ENCODE peak calls at places on chromosome 17, in nine cellular contexts. One of them, this sample, is unnamed.
A peak's percentile ranks its signal among the peaks of the same experiment; 100 is the strongest.

GRCh38 chr17:38430316-38430715 is 2.1 kb downstream of the ARHGAP23 start:
- DNase-seq in GM12865: no peak
- DNase-seq in heart right ventricle: no peak
- DNase-seq in HFF-Myc: no peak
- DNase-seq in K562: no peak
- DNase-seq in GM12878: no peak
- DNase-seq in Caco-2: no peak
- DNase-seq in pancreas: no peak
- DNase-seq in mammary epithelial cell: no peak
- DNase-seq in this sample: no peak

GRCh38 chr17:36602924-36603384 is 1.6 kb downstream of the MRM1 start:
- DNase-seq in GM12865: peak; percentile 85
- DNase-seq in heart right ventricle: no peak
- DNase-seq in HFF-Myc: peak; percentile 57
- DNase-seq in K562: peak; percentile 71
- DNase-seq in GM12878: peak; percentile 54
- DNase-seq in Caco-2: peak; percentile 77
- DNase-seq in pancreas: peak; percentile 53
- DNase-seq in mammary epithelial cell: peak; percentile 44
- DNase-seq in this sample: peak; percentile 49

GRCh38 chr17:47698749-47699535 is 5.0 kb downstream of the TBKBP1 start:
- DNase-seq in GM12865: peak; percentile 68
- DNase-seq in heart right ventricle: peak; percentile 71
- DNase-seq in HFF-Myc: no peak
- DNase-seq in K562: peak; percentile 87
- DNase-seq in GM12878: no peak
- DNase-seq in Caco-2: peak; percentile 85
- DNase-seq in pancreas: peak; percentile 64
- DNase-seq in mammary epithelial cell: peak; percentile 33
- DNase-seq in this sample: no peak

GRCh38 chr17:5110816-5111215 is 862 bp downstream of the ZNF232 start:
- DNase-seq in GM12865: peak; percentile 28
- DNase-seq in heart right ventricle: no peak
- DNase-seq in HFF-Myc: no peak
- DNase-seq in K562: no peak
- DNase-seq in GM12878: no peak
- DNase-seq in Caco-2: no peak
- DNase-seq in pancreas: no peak
- DNase-seq in mammary epithelial cell: no peak
- DNase-seq in this sample: no peak

GRCh38 chr17:78343099-78343432 is 16.8 kb downstream of the SOCS3 start:
- DNase-seq in GM12865: no peak
- DNase-seq in heart right ventricle: peak; percentile 72
- DNase-seq in HFF-Myc: no peak
- DNase-seq in K562: no peak
- DNase-seq in GM12878: no peak
- DNase-seq in Caco-2: no peak
- DNase-seq in pancreas: peak; percentile 31
- DNase-seq in mammary epithelial cell: peak; percentile 74
- DNase-seq in this sample: no peak

GRCh38 chr17:32525116-32525515 is 38.3 kb downstream of the CDK5R1 start:
- DNase-seq in GM12865: no peak
- DNase-seq in heart right ventricle: no peak
- DNase-seq in HFF-Myc: peak; percentile 68
- DNase-seq in K562: no peak
- DNase-seq in GM12878: no peak
- DNase-seq in Caco-2: no peak
- DNase-seq in pancreas: no peak
- DNase-seq in mammary epithelial cell: no peak
- DNase-seq in this sample: no peak

GRCh38 chr17:1168537-1169234 is 11.1 kb downstream of the ABR start:
- DNase-seq in GM12865: no peak
- DNase-seq in heart right ventricle: no peak
- DNase-seq in HFF-Myc: no peak
- DNase-seq in K562: no peak
- DNase-seq in GM12878: no peak
- DNase-seq in Caco-2: no peak
- DNase-seq in pancreas: no peak
- DNase-seq in mammary epithelial cell: no peak
- DNase-seq in this sample: no peak

GRCh38 chr17:18327093-18327492 is 12.0 kb downstream of the SMCR8 start:
- DNase-seq in GM12865: no peak
- DNase-seq in heart right ventricle: no peak
- DNase-seq in HFF-Myc: no peak
- DNase-seq in K562: no peak
- DNase-seq in GM12878: no peak
- DNase-seq in Caco-2: no peak
- DNase-seq in pancreas: no peak
- DNase-seq in mammary epithelial cell: no peak
- DNase-seq in this sample: no peak

GRCh38 chr17:8153550-8153956 is 1.3 kb upstream of the PER1 start:
- DNase-seq in GM12865: no peak
- DNase-seq in heart right ventricle: peak; percentile 59
- DNase-seq in HFF-Myc: peak; percentile 72
- DNase-seq in K562: no peak
- DNase-seq in GM12878: no peak
- DNase-seq in Caco-2: peak; percentile 67
- DNase-seq in pancreas: peak; percentile 90
- DNase-seq in mammary epithelial cell: peak; percentile 94
- DNase-seq in this sample: no peak

GRCh38 chr17:8133398-8133797 is 9.5 kb upstream of the HES7 start:
- DNase-seq in GM12865: no peak
- DNase-seq in heart right ventricle: no peak
- DNase-seq in HFF-Myc: no peak
- DNase-seq in K562: no peak
- DNase-seq in GM12878: no peak
- DNase-seq in Caco-2: no peak
- DNase-seq in pancreas: no peak
- DNase-seq in mammary epithelial cell: no peak
- DNase-seq in this sample: no peak

GRCh38 chr17:67671492-67671891 is 46.2 kb upstream of the NOL11 start:
- DNase-seq in GM12865: no peak
- DNase-seq in heart right ventricle: no peak
- DNase-seq in HFF-Myc: no peak
- DNase-seq in K562: no peak
- DNase-seq in GM12878: no peak
- DNase-seq in Caco-2: no peak
- DNase-seq in pancreas: no peak
- DNase-seq in mammary epithelial cell: no peak
- DNase-seq in this sample: no peak

GRCh38 chr17:35073183-35073790 is 9.8 kb upstream of the RFFL start:
- DNase-seq in GM12865: peak; percentile 36
- DNase-seq in heart right ventricle: no peak
- DNase-seq in HFF-Myc: no peak
- DNase-seq in K562: no peak
- DNase-seq in GM12878: no peak
- DNase-seq in Caco-2: no peak
- DNase-seq in pancreas: no peak
- DNase-seq in mammary epithelial cell: peak; percentile 67
- DNase-seq in this sample: no peak

GRCh38 chr17:44308320-44308818 is at the start of gene RUNDC3A:
- DNase-seq in GM12865: peak; percentile 76
- DNase-seq in heart right ventricle: peak; percentile 89
- DNase-seq in HFF-Myc: no peak
- DNase-seq in K562: peak; percentile 100
- DNase-seq in GM12878: no peak
- DNase-seq in Caco-2: peak; percentile 91
- DNase-seq in pancreas: peak; percentile 90
- DNase-seq in mammary epithelial cell: peak; percentile 66
- DNase-seq in this sample: no peak

GRCh38 chr17:6748617-6749016 is 7.2 kb upstream of the XAF1 start:
- DNase-seq in GM12865: no peak
- DNase-seq in heart right ventricle: no peak
- DNase-seq in HFF-Myc: no peak
- DNase-seq in K562: no peak
- DNase-seq in GM12878: no peak
- DNase-seq in Caco-2: no peak
- DNase-seq in pancreas: no peak
- DNase-seq in mammary epithelial cell: no peak
- DNase-seq in this sample: no peak

GRCh38 chr17:6753006-6753445 is 2.8 kb upstream of the XAF1 start:
- DNase-seq in GM12865: peak; percentile 52
- DNase-seq in heart right ventricle: peak; percentile 65
- DNase-seq in HFF-Myc: peak; percentile 46
- DNase-seq in K562: no peak
- DNase-seq in GM12878: no peak
- DNase-seq in Caco-2: no peak
- DNase-seq in pancreas: no peak
- DNase-seq in mammary epithelial cell: peak; percentile 66
- DNase-seq in this sample: no peak

GRCh38 chr17:6753565-6753964 is 2.3 kb upstream of the XAF1 start:
- DNase-seq in GM12865: no peak
- DNase-seq in heart right ventricle: no peak
- DNase-seq in HFF-Myc: no peak
- DNase-seq in K562: no peak
- DNase-seq in GM12878: no peak
- DNase-seq in Caco-2: no peak
- DNase-seq in pancreas: no peak
- DNase-seq in mammary epithelial cell: no peak
- DNase-seq in this sample: no peak

GRCh38 chr17:6752068-6752909 is 3.6 kb upstream of the XAF1 start:
- DNase-seq in GM12865: no peak
- DNase-seq in heart right ventricle: peak; percentile 32
- DNase-seq in HFF-Myc: peak; percentile 85
- DNase-seq in K562: no peak
- DNase-seq in GM12878: no peak
- DNase-seq in Caco-2: no peak
- DNase-seq in pancreas: no peak
- DNase-seq in mammary epithelial cell: peak; percentile 96
- DNase-seq in this sample: no peak

DNA sequence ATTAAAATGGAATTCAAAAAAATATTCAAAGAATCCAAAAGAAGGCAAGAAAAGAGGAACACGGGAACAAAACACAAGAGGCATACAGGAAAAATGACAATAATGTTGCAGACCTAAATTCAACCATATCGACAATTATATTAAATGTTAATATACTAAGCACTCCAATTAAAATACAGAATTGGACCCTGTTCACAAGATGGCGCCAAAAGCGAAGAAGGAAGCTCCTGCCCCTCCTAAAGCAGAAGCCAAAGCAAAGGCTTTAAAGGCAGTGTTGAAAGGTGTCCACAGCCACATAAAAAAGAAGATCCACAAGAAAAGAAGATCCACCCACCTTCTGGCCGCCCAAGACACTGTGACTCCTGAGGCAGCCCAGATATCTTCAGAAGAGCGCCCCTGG is 6.3 kb upstream of the XAF1 start:
- DNase-seq in GM12865: no peak
- DNase-seq in heart right ventricle: no peak
- DNase-seq in HFF-Myc: no peak
- DNase-seq in K562: no peak
- DNase-seq in GM12878: no peak
- DNase-seq in Caco-2: no peak
- DNase-seq in pancreas: no peak
- DNase-seq in mammary epithelial cell: no peak
- DNase-seq in this sample: no peak
- TF ChIP-seq CTCF in GM12865: no peak
- TF ChIP-seq CTCF in heart right ventricle: no peak
- TF ChIP-seq CTCF in HFF-Myc: peak; percentile 3
- TF ChIP-seq CTCF in K562: no peak
- TF ChIP-seq CTCF in GM12878: peak; percentile 1
- TF ChIP-seq CTCF in Caco-2: no peak
- TF ChIP-seq CTCF in pancreas: no peak
- TF ChIP-seq CTCF in mammary epithelial cell: peak; percentile 21
- TF ChIP-seq CTCF in this sample: no peak

GRCh38 chr17:64779344-64780095 is 117.4 kb upstream of the SMURF2 start:
- DNase-seq in GM12865: no peak
- DNase-seq in heart right ventricle: no peak
- DNase-seq in HFF-Myc: no peak
- DNase-seq in K562: no peak
- DNase-seq in GM12878: no peak
- DNase-seq in Caco-2: no peak
- DNase-seq in pancreas: peak; percentile 24
- DNase-seq in mammary epithelial cell: no peak
- DNase-seq in this sample: no peak
- H3K4me3 ChIP-seq in GM12865: no peak overlapping the region
- H3K4me3 ChIP-seq in heart right ventricle: peak overlapping the region; percentile 66
- H3K4me3 ChIP-seq in HFF-Myc: no peak overlapping the region
- H3K4me3 ChIP-seq in K562: no peak overlapping the region
- H3K4me3 ChIP-seq in GM12878: peak overlapping the region; percentile 60
- H3K4me3 ChIP-seq in Caco-2: peak overlapping the region; percentile 50
- H3K4me3 ChIP-seq in pancreas: peak overlapping the region; percentile 53
- H3K4me3 ChIP-seq in mammary epithelial cell: peak overlapping the region; percentile 53
- H3K4me3 ChIP-seq in this sample: no peak overlapping the region

GRCh38 chr17:29618272-29619065 is 4.2 kb downstream of the CORO6 start:
- DNase-seq in GM12865: no peak
- DNase-seq in heart right ventricle: no peak
- DNase-seq in HFF-Myc: no peak
- DNase-seq in K562: no peak
- DNase-seq in GM12878: no peak
- DNase-seq in Caco-2: no peak
- DNase-seq in pancreas: no peak
- DNase-seq in mammary epithelial cell: no peak
- DNase-seq in this sample: no peak

GRCh38 chr17:29615492-29616299 is 7.0 kb downstream of the CORO6 start:
- DNase-seq in GM12865: peak; percentile 84
- DNase-seq in heart right ventricle: peak; percentile 86
- DNase-seq in HFF-Myc: no peak
- DNase-seq in K562: peak; percentile 97
- DNase-seq in GM12878: no peak
- DNase-seq in Caco-2: peak; percentile 79
- DNase-seq in pancreas: peak; percentile 85
- DNase-seq in mammary epithelial cell: peak; percentile 61
- DNase-seq in this sample: peak; percentile 36

GRCh38 chr17:29616300-29617048 is 6.2 kb downstream of the CORO6 start:
- DNase-seq in GM12865: no peak
- DNase-seq in heart right ventricle: no peak
- DNase-seq in HFF-Myc: no peak
- DNase-seq in K562: no peak
- DNase-seq in GM12878: no peak
- DNase-seq in Caco-2: no peak
- DNase-seq in pancreas: no peak
- DNase-seq in mammary epithelial cell: no peak
- DNase-seq in this sample: no peak

GRCh38 chr17:29617481-29618271 is 5.0 kb downstream of the CORO6 start:
- DNase-seq in GM12865: peak; percentile 90
- DNase-seq in heart right ventricle: peak; percentile 82
- DNase-seq in HFF-Myc: no peak
- DNase-seq in K562: peak; percentile 82
- DNase-seq in GM12878: peak; percentile 36
- DNase-seq in Caco-2: peak; percentile 81
- DNase-seq in pancreas: peak; percentile 78
- DNase-seq in mammary epithelial cell: peak; percentile 76
- DNase-seq in this sample: peak; percentile 53

GRCh38 chr17:29617125-29617480 is 5.6 kb downstream of the CORO6 start:
- DNase-seq in GM12865: peak; percentile 93
- DNase-seq in heart right ventricle: peak; percentile 75
- DNase-seq in HFF-Myc: no peak
- DNase-seq in K562: peak; percentile 60
- DNase-seq in GM12878: no peak
- DNase-seq in Caco-2: peak; percentile 85
- DNase-seq in pancreas: peak; percentile 71
- DNase-seq in mammary epithelial cell: no peak
- DNase-seq in this sample: peak; percentile 71
- TF ChIP-seq CTCF in GM12865: peak; percentile 89
- TF ChIP-seq CTCF in heart right ventricle: peak; percentile 26
- TF ChIP-seq CTCF in HFF-Myc: peak; percentile 74
- TF ChIP-seq CTCF in K562: peak; percentile 72
- TF ChIP-seq CTCF in GM12878: peak; percentile 76
- TF ChIP-seq CTCF in Caco-2: peak; percentile 67
- TF ChIP-seq CTCF in pancreas: peak; percentile 37
- TF ChIP-seq CTCF in mammary epithelial cell: peak; percentile 45
- TF ChIP-seq CTCF in this sample: peak; percentile 82

GRCh38 chr17:77142689-77143088 is 1.9 kb downstream of the SEC14L1 start:
- DNase-seq in GM12865: no peak
- DNase-seq in heart right ventricle: no peak
- DNase-seq in HFF-Myc: no peak
- DNase-seq in K562: no peak
- DNase-seq in GM12878: no peak
- DNase-seq in Caco-2: no peak
- DNase-seq in pancreas: no peak
- DNase-seq in mammary epithelial cell: no peak
- DNase-seq in this sample: no peak
- H3K4me3 ChIP-seq in GM12865: peak overlapping the region; percentile 80
- H3K4me3 ChIP-seq in heart right ventricle: peak overlapping the region; percentile 89
- H3K4me3 ChIP-seq in HFF-Myc: no peak overlapping the region
- H3K4me3 ChIP-seq in K562: no peak overlapping the region
- H3K4me3 ChIP-seq in GM12878: peak overlapping the region; percentile 93
- H3K4me3 ChIP-seq in Caco-2: no peak overlapping the region
- H3K4me3 ChIP-seq in pancreas: peak overlapping the region; percentile 76
- H3K4me3 ChIP-seq in mammary epithelial cell: no peak overlapping the region
- H3K4me3 ChIP-seq in this sample: peak overlapping the region; percentile 71